ENCODE peak calls at places on chromosomes 13 and 19, in four cellular contexts. D is aorta, S is endodermal cell, E is IMR-90. F is an unnamed sample. For H3K9me3, the result is how much of the 10 kb centered on the place peaks cover.

GRCh38 chr19:23099966-23100365 is 16.9 kb upstream of the ZNF730 start:
- DNase-seq in S (no peak), D (no peak), E (no peak), F (no peak)

GRCh38 chr19:45170146-45171106 is 7.6 kb downstream of the TRAPPC6A start:
- DNase-seq in S (no peak), E (no peak), D (no peak), F (no peak)

GRCh38 chr19:1267441-1268391 is 1.4 kb upstream of the CIRBP start:
- DNase-seq in E (peak), D (peak), S (peak), F (no peak)

GRCh38 chr19:15118789-15119494 is 11.7 kb downstream of the SYDE1 start:
- DNase-seq in E (no peak), S (no peak), D (no peak), F (no peak)

GRCh38 chr13:67518785-67519184 is 288.6 kb upstream of the PCDH9 start:
- DNase-seq in D (no peak), S (peak), E (no peak), F (no peak)

GRCh38 chr13:65966991-65967451 is 1263.1 kb downstream of the PCDH9 start:
- DNase-seq in E (peak), S (peak), D (no peak), F (no peak)

GRCh38 chr19:375395-376110 is 31.0 kb upstream of the MIER2 start:
- DNase-seq in E (no peak), S (peak), D (peak), F (no peak)

GRCh38 chr13:109180905-109181425 is 551.6 kb downstream of the MYO16 start:
- DNase-seq in S (no peak), E (peak), D (no peak), F (no peak)

GRCh38 chr19:21328402-21328801 is 808 bp downstream of the ZNF708 start:
- DNase-seq in E (no peak), S (peak), D (no peak), F (no peak)

GRCh38 chr19:39499082-39499642 is 415 bp downstream of the DLL3 start:
- DNase-seq in D (no peak), S (peak), E (no peak), F (no peak)

GRCh38 chr19:55495646-55496349 is 7.6 kb downstream of the SSC5D start:
- DNase-seq in D (no peak), S (peak), E (no peak), F (no peak)

GRCh38 chr19:17340871-17341357 is 3.6 kb downstream of the GTPBP3 start:
- DNase-seq in S (peak), D (no peak), E (no peak), F (no peak)

GRCh38 chr13:75312884-75313520 is 169.0 kb downstream of the TBC1D4 start:
- DNase-seq in S (no peak), D (no peak), E (no peak), F (no peak)

GRCh38 chr19:21434967-21435544 is 38.1 kb downstream of the ZNF493 start:
- DNase-seq in D (no peak), E (no peak), S (no peak), F (no peak)

GRCh38 chr13:31749929-31750328 is 10.6 kb downstream of the RXFP2 start:
- DNase-seq in S (no peak), E (peak), D (no peak), F (no peak)

GRCh38 chr13:28729541-28729940 is 10.8 kb upstream of the SLC46A3 start:
- DNase-seq in S (no peak), D (no peak), E (no peak), F (no peak)

GRCh38 chr13:35840991-35841604 is 290.1 kb downstream of the DCLK1 start:
- DNase-seq in D (no peak), E (no peak), S (no peak), F (no peak)

GRCh38 chr19:47790398-47790814 is 11.9 kb downstream of the SELENOW start:
- DNase-seq in E (peak), S (peak), D (peak), F (peak)

GRCh38 chr19:10167459-10167858 is 27.3 kb downstream of the DNMT1 start:
- DNase-seq in D (no peak), S (no peak), E (no peak), F (no peak)

GRCh38 chr19:497861-498590 is 1.7 kb downstream of the MADCAM1 start:
- DNase-seq in E (no peak), D (no peak), S (peak), F (no peak)

GRCh38 chr13:110593430-110594130 is 21.8 kb upstream of the NAXD start:
- DNase-seq in S (peak), D (no peak), E (peak), F (no peak)

GRCh38 chr13:22079961-22080360 is 409.1 kb downstream of the FGF9 start:
- DNase-seq in D (no peak), S (no peak), E (no peak), F (no peak)

GRCh38 chr19:32611161-32611560 is 30.2 kb downstream of the PDCD5 start:
- DNase-seq in S (no peak), E (no peak), D (no peak), F (no peak)

GRCh38 chr19:15328312-15328711 is 4.0 kb downstream of the BRD4 start:
- DNase-seq in E (no peak), S (no peak), D (no peak), F (no peak)

DNA sequence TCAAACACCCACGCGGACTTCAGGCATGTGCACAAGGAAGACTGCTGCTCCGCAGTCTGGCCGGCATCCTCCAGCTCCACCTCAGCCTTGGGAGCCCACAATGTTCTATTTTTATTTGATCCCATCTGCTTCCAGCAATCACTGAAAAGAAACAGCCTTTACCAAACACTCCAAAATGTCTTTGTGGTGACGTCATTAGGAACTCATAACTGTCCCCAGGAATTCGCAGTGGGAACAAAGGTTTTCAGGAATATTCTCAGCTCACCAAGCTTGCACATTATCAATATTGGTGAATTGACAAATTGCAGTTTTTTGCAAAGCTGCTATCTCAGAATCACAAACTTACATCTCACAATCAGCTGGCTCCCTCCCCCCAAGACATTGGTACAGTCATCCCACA is 15.2 kb upstream of the ZNF841 start:
- DNase-seq in E (no peak), S (no peak), D (no peak), F (no peak)
- H3K9me3 ChIP-seq in E (half or more), S (half or more), D (under half), F (under half)

DNA sequence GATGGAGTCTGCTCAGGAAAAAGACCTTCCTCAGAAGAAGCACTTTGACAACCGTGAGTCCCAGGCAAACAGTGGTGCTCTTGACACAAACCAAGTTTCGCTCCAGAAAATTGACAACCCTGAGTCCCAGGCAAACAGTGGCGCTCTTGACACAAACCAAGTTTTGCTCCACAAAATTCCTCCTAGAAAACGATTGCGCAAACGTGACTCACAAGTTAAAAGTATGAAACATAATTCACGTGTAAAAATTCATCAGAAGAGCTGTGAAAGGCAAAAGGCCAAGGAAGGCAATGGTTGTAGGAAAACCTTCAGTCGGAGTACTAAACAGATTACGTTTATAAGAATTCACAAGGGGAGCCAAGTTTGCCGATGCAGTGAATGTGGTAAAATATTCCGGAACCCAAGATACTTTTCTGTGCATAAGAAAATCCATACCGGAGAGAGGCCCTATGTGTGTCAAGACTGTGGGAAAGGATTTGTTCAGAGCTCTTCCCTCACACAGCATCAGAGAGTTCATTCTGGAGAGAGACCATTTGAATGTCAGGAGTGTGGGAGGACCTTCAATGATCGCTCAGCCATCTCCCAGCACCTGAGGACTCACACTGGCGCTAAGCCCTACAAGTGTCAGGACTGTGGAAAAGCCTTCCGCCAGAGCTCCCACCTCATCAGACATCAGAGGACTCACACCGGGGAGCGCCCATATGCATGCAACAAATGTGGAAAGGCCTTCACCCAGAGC is 16.2 kb upstream of the ZNF544 start:
- DNase-seq in S (no peak), E (no peak), D (no peak), F (no peak)
- H3K9me3 ChIP-seq in S (half or more), E (half or more), D (half or more), F (under half)

GRCh38 chr19:31054430-31054829 is 294.8 kb downstream of the TSHZ3 start:
- DNase-seq in D (peak), S (peak), E (peak), F (no peak)

GRCh38 chr19:31049431-31049830 is 299.8 kb downstream of the TSHZ3 start:
- DNase-seq in E (no peak), D (no peak), S (no peak), F (no peak)
- H3K9me3 ChIP-seq in E (under half), D (under half), S (under half), F (under half)

GRCh38 chr13:19059016-19059780 is 122.4 kb downstream of the TUBA3C start:
- DNase-seq in E (no peak), S (no peak), D (no peak), F (no peak)

GRCh38 chr13:19060311-19061002 is 121.2 kb downstream of the TUBA3C start:
- DNase-seq in D (no peak), E (no peak), S (no peak), F (no peak)

GRCh38 chr13:19062801-19063200 is 118.8 kb downstream of the TUBA3C start:
- DNase-seq in D (no peak), E (no peak), S (no peak), F (no peak)

GRCh38 chr13:19062019-19062646 is 119.5 kb downstream of the TUBA3C start:
- DNase-seq in D (no peak), E (no peak), S (no peak), F (no peak)

GRCh38 chr13:19061278-19061677 is 120.3 kb downstream of the TUBA3C start:
- DNase-seq in S (no peak), E (no peak), D (no peak), F (no peak)
- H3K9me3 ChIP-seq in S (half or more), E (half or more), D (under half), F (under half)

GRCh38 chr19:12260236-12260635 is 34.4 kb downstream of the ZNF44 start:
- DNase-seq in E (no peak), S (no peak), D (no peak), F (no peak)
- H3K9me3 ChIP-seq in E (under half), S (under half), D (under half), F (under half)

DNA sequence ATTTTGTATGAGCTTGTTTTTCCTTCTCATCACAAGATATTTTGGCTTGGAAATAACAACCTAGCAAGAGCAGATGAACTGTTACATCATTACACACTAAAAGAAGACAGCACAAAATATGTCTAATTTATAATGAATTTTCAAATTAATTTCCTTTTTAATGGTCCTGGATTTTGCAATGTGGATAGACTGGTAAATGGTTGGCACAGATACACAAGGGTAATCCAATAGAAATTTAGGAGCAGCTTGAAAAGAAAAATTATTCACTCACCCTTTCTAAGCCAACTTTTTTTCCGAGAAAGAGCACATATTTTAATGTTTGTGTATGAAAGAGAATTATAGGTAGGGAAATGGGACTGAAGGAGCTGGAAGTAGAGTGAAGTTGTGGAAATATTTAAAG is 225.0 kb downstream of the EFNB2 start:
- DNase-seq in S (no peak), D (no peak), E (no peak), F (no peak)
- H3K9me3 ChIP-seq in S (under half), D (under half), E (under half), F (under half)

GRCh38 chr19:57708641-57709354 is at the start of gene ZNF154:
- DNase-seq in D (no peak), S (peak), E (peak), F (peak)
- H3K9me3 ChIP-seq in D (under half), S (under half), E (under half), F (under half)

GRCh38 chr13:111862836-111863815 is 203.8 kb upstream of the SOX1 start:
- DNase-seq in D (no peak), S (no peak), E (no peak), F (no peak)
- H3K9me3 ChIP-seq in D (under half), S (under half), E (half or more), F (under half)

F was measured in T-helper 17 cell.